ENCODE peak calls at places on chromosomes 12 and 14, in four cellular contexts. Q is BE2C, R is fibroblast of villous mesenchyme, I is WERI-Rb-1. K is an unnamed sample.

GRCh38 chr14:33404054-33404453 is 465.4 kb downstream of the NPAS3 start:
- DNase-seq in Q (no peak), R (peak), I (no peak), K (peak)

GRCh38 chr14:41302776-41303175 is 303.9 kb upstream of the LRFN5 start:
- DNase-seq in Q (no peak), R (no peak), I (no peak), K (no peak)

GRCh38 chr14:104795781-104796681 is 483 bp upstream of the AKT1 start:
- DNase-seq in Q (peak), R (peak), I (peak), K (peak)

GRCh38 chr14:87261621-87262020 is 731.4 kb downstream of the GALC start:
- DNase-seq in Q (no peak), R (no peak), I (no peak), K (no peak)

GRCh38 chr14:42001436-42001835 is 394.8 kb downstream of the LRFN5 start:
- DNase-seq in Q (no peak), R (no peak), I (no peak), K (no peak)

GRCh38 chr12:53820503-53820902 is 68.7 kb upstream of the CISTR start:
- DNase-seq in Q (no peak), R (peak), I (no peak), K (peak)

GRCh38 chr14:103552011-103552797 is 10.3 kb downstream of the BAG5 start:
- DNase-seq in Q (no peak), R (no peak), I (no peak), K (peak)

GRCh38 chr14:65686761-65687160 is 274.2 kb downstream of the FUT8 start:
- DNase-seq in Q (no peak), R (no peak), I (no peak), K (no peak)

GRCh38 chr14:57732886-57733285 is 133.0 kb downstream of the SLC35F4 start:
- DNase-seq in Q (no peak), R (peak), I (no peak), K (peak)

GRCh38 chr12:67323007-67323406 is 53.8 kb downstream of the CAND1 start:
- DNase-seq in Q (no peak), R (no peak), I (no peak), K (no peak)

GRCh38 chr12:99810718-99811593 is 163.4 kb downstream of the GARIN6 start:
- DNase-seq in Q (peak), R (peak), I (peak), K (peak)

GRCh38 chr12:64819816-64820402 is 4.5 kb upstream of the TBC1D30 start:
- DNase-seq in Q (no peak), R (no peak), I (no peak), K (no peak)
- TF ChIP-seq CTCF in Q (no peak), R (no peak), I (no peak), K (no peak)

GRCh38 chr12:49108958-49109404 is 1.7 kb downstream of the LMBR1L start:
- DNase-seq in Q (no peak), R (peak), I (peak), K (peak)
- H3K4me3 ChIP-seq in Q (peak), R (peak), I (no peak), K (peak)

GRCh38 chr14:75469606-75470237 is 41.9 kb downstream of the JDP2 start:
- DNase-seq in Q (no peak), R (no peak), I (no peak), K (no peak)
- TF ChIP-seq CTCF in Q (no peak), R (no peak), I (no peak), K (no peak)

GRCh38 chr12:48970702-48971334 is 717 bp downstream of the WNT10B start:
- DNase-seq in Q (no peak), R (no peak), I (no peak), K (no peak)

GRCh38 chr12:48968467-48968866 is 3.1 kb downstream of the WNT10B start:
- DNase-seq in Q (no peak), R (no peak), I (no peak), K (no peak)

GRCh38 chr12:48968004-48968403 is 3.5 kb downstream of the WNT10B start:
- DNase-seq in Q (no peak), R (no peak), I (no peak), K (no peak)

GRCh38 chr12:48969160-48969771 is 2.3 kb downstream of the WNT10B start:
- DNase-seq in Q (no peak), R (no peak), I (no peak), K (no peak)

GRCh38 chr12:48969847-48970701 is 1.5 kb downstream of the WNT10B start:
- DNase-seq in Q (peak), R (no peak), I (no peak), K (no peak)
- H3K4me3 ChIP-seq in Q (no peak), R (no peak), I (no peak), K (no peak)

DNA sequence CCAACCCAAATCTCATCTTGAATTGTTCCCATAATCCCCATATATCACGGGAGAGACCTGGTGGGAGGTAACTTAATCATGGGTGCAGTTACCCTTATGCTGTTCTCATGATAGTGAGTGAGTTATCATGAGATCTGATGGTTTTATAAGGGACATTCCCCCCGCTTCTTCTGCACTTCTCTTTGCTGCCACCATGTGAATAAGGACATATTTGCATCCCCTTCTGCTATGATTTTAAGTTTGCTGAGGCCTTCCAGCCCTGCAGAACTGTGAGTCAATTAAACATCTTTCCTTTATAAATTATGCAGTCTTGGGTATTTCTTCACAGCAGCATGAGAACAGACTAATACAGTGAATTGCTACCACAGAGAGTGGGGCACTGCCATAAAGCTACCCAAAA is 179.1 kb downstream of the LRIG3 start:
- DNase-seq in Q (no peak), R (no peak), I (no peak), K (no peak)
- TF ChIP-seq CTCF in Q (no peak), R (no peak), I (no peak), K (no peak)

GRCh38 chr12:15220451-15220850 is 766 bp downstream of the RERG start:
- DNase-seq in Q (no peak), R (no peak), I (no peak), K (no peak)
- H3K4me3 ChIP-seq in Q (peak), R (no peak), I (peak), K (no peak)

GRCh38 chr14:89955418-89956293 is at the start of gene TDP1:
- DNase-seq in Q (peak), R (peak), I (peak), K (peak)
- TF ChIP-seq CTCF in Q (peak), R (no peak), I (peak), K (no peak)

K was measured in AG10803.